ENCODE peak calls at places on chromosome X, in four cellular contexts. K is erythroblast, Z is stromal cell of bone marrow, T is AG10803. H is an unnamed sample.
A peak's percentile ranks its signal among the peaks of the same experiment; 100 is the strongest.

GRCh38 chrX:31884535-31884934 is 812.7 kb upstream of the FTHL17 start:
- DNase-seq in T (no peak), K (no peak), Z (no peak), H (no peak)

GRCh38 chrX:134548257-134548732 is 88.3 kb downstream of the HPRT1 start:
- DNase-seq in K (peak; percentile 42), Z (no peak), T (no peak), H (no peak)

GRCh38 chrX:24148535-24149345 is 789 bp upstream of the ZFX start:
- DNase-seq in T (peak; percentile 90), Z (no peak), K (peak; percentile 67), H (no peak)

GRCh38 chrX:17442898-17443297 is 67.9 kb downstream of the NHS start:
- DNase-seq in T (peak; percentile 36), Z (peak; percentile 56), K (no peak), H (no peak)

GRCh38 chrX:19540076-19540475 is 24.8 kb upstream of the MAP3K15 start:
- DNase-seq in K (no peak), T (no peak), Z (no peak), H (no peak)

GRCh38 chrX:1451676-1452496 is 823 bp downstream of the ASMTL start:
- DNase-seq in Z (no peak), K (no peak), T (no peak), H (no peak)

GRCh38 chrX:39773150-39773549 is 324.6 kb downstream of the BCOR start:
- DNase-seq in K (no peak), Z (no peak), T (no peak), H (no peak)

GRCh38 chrX:30141966-30142365 is 73.4 kb upstream of the MAGEB2 start:
- DNase-seq in Z (peak; percentile 1), T (peak; percentile 14), K (peak; percentile 35), H (no peak)

GRCh38 chrX:129957241-129958099 is 25.0 kb upstream of the BCORL1 start:
- DNase-seq in K (peak; percentile 81), Z (no peak), T (peak; percentile 38), H (peak; percentile 50)

GRCh38 chrX:29470029-29470428 is 745.3 kb upstream of the MAGEB2 start:
- DNase-seq in K (no peak), Z (peak; percentile 18), T (peak; percentile 57), H (no peak)

GRCh38 chrX:56468441-56468840 is 95.0 kb upstream of the UBQLN2 start:
- DNase-seq in Z (no peak), K (no peak), T (no peak), H (no peak)

GRCh38 chrX:46433892-46434291 is 111.3 kb downstream of the ZNF674 start:
- DNase-seq in T (peak; percentile 31), K (no peak), Z (no peak), H (no peak)

GRCh38 chrX:114797494-114797893 is 213.6 kb downstream of the HTR2C start:
- DNase-seq in Z (no peak), K (no peak), T (peak; percentile 15), H (no peak)

GRCh38 chrX:572490-573124 is 58.0 kb upstream of the SHOX start:
- DNase-seq in Z (no peak), K (peak; percentile 51), T (no peak), H (peak; percentile 6)

GRCh38 chrX:44071847-44072545 is 98.8 kb upstream of the NDP start:
- DNase-seq in K (no peak), Z (peak; percentile 57), T (peak; percentile 65), H (no peak)

GRCh38 chrX:3268804-3269203 is 77.6 kb downstream of the MXRA5 start:
- DNase-seq in K (no peak), Z (no peak), T (peak; percentile 75), H (no peak)

GRCh38 chrX:106499473-106499872 is 112.3 kb upstream of the RADX start:
- DNase-seq in K (no peak), Z (no peak), T (no peak), H (no peak)

GRCh38 chrX:112163916-112164315 is 81.3 kb upstream of the TRPC5 start:
- DNase-seq in Z (peak; percentile 24), K (no peak), T (peak; percentile 54), H (no peak)

GRCh38 chrX:153669174-153669890 is 4.3 kb downstream of the PNCK start:
- DNase-seq in K (peak; percentile 46), Z (no peak), T (no peak), H (no peak)

GRCh38 chrX:4708970-4709760 is 995.7 kb upstream of the PRKX start:
- DNase-seq in Z (no peak), K (no peak), T (no peak), H (no peak)

GRCh38 chrX:155997436-155997835 is at the start of gene IL9R:
- DNase-seq in Z (no peak), K (no peak), T (no peak), H (no peak)

GRCh38 chrX:136714626-136715599 is 65.8 kb downstream of the ARHGEF6 start:
- DNase-seq in Z (no peak), T (no peak), K (no peak), H (no peak)

GRCh38 chrX:433771-434170 is 47.1 kb upstream of the PPP2R3B start:
- DNase-seq in K (no peak), T (no peak), Z (no peak), H (no peak)

GRCh38 chrX:110699109-110699508 is 96.5 kb downstream of the CHRDL1 start:
- DNase-seq in Z (peak; percentile 30), K (no peak), T (no peak), H (no peak)

H was measured in NCI-H2107.